ENCODE peak calls at places on chromosomes 4 and X, in eight cellular contexts. R is Kasumi-1; I is activated CD4-positive, alpha-beta T cell treated with anti-CD3 and anti-CD28 coated beads, Interleukin-2, amount 10 ng/mL, durations not matched to agents 7 days and 5 days; F is GDM1; E is AG08395; Y is NCI-H2171; A is PC-3; L is transverse colon. H is an unnamed sample.
A peak's percentile ranks its signal among the peaks of the same experiment; 100 is the strongest.

GRCh38 chrX:131778269-131779218 is 234.7 kb downstream of the OR13H1 start:
- DNase-seq in R (no peak), I (no peak), F (peak; percentile 62), E (peak; percentile 61), Y (no peak), A (peak; percentile 25), L (peak; percentile 79), H (peak; percentile 83)

GRCh38 chrX:16914058-16914457 is 32.4 kb upstream of the REPS2 start:
- DNase-seq in R (peak; percentile 81), I (no peak), F (peak; percentile 24), E (no peak), Y (no peak), A (no peak), L (no peak), H (no peak)

GRCh38 chr4:30757357-30757756 is 37.2 kb downstream of the PCDH7 start:
- DNase-seq in R (peak; percentile 4), I (no peak), F (no peak), E (peak; percentile 21), Y (no peak), A (peak; percentile 91), L (no peak), H (peak; percentile 34)

GRCh38 chr4:90580271-90580825 is 453.2 kb downstream of the CCSER1 start:
- DNase-seq in R (no peak), I (no peak), F (no peak), E (no peak), Y (peak; percentile 1), A (no peak), L (no peak), H (no peak)

GRCh38 chr4:158895797-158896442 is 127.1 kb downstream of the FNIP2 start:
- DNase-seq in R (peak; percentile 3), I (no peak), F (peak; percentile 8), E (no peak), Y (no peak), A (peak; percentile 32), L (peak; percentile 11), H (no peak)

GRCh38 chrX:103211012-103211715 is 3.7 kb upstream of the BEX4 start:
- DNase-seq in R (peak; percentile 29), I (peak; percentile 55), F (peak; percentile 39), E (peak; percentile 43), Y (peak; percentile 5), A (peak; percentile 59), L (peak; percentile 38), H (peak; percentile 72)

GRCh38 chrX:48902135-48902534 is 4.4 kb downstream of the PQBP1 start:
- DNase-seq in R (no peak), I (no peak), F (no peak), E (no peak), Y (no peak), A (no peak), L (no peak), H (peak; percentile 72)

GRCh38 chr4:127875791-127876190 is 4.9 kb upstream of the PLK4 start:
- DNase-seq in R (no peak), I (no peak), F (no peak), E (no peak), Y (no peak), A (no peak), L (no peak), H (no peak)

GRCh38 chrX:65674351-65674893 is 7.0 kb downstream of the MSN start:
- DNase-seq in R (no peak), I (peak; percentile 37), F (no peak), E (no peak), Y (no peak), A (no peak), L (no peak), H (no peak)

GRCh38 chr4:168451744-168452394 is 28.4 kb downstream of the DDX60L start:
- DNase-seq in R (no peak), I (no peak), F (no peak), E (peak; percentile 7), Y (no peak), A (peak; percentile 84), L (no peak), H (no peak)

GRCh38 chrX:72604112-72604511 is 31.5 kb upstream of the HDAC8 start:
- DNase-seq in R (no peak), I (no peak), F (no peak), E (no peak), Y (no peak), A (no peak), L (no peak), H (no peak)

GRCh38 chr4:175246941-175247340 is 328.8 kb downstream of the ADAM29 start:
- DNase-seq in R (no peak), I (no peak), F (no peak), E (no peak), Y (no peak), A (peak; percentile 13), L (no peak), H (no peak)

GRCh38 chr4:11765849-11766453 is 337.3 kb upstream of the HS3ST1 start:
- DNase-seq in R (peak; percentile 51), I (peak; percentile 17), F (no peak), E (no peak), Y (no peak), A (peak; percentile 68), L (peak; percentile 14), H (no peak)

GRCh38 chr4:76802546-76803021 is 95.4 kb downstream of the SOWAHB start:
- DNase-seq in R (no peak), I (no peak), F (no peak), E (no peak), Y (no peak), A (no peak), L (no peak), H (no peak)

GRCh38 chrX:49184294-49185061 is 1.7 kb downstream of the PRICKLE3 start:
- DNase-seq in R (no peak), I (peak; percentile 34), F (no peak), E (peak; percentile 88), Y (peak; percentile 87), A (peak; percentile 96), L (peak; percentile 95), H (peak; percentile 96)

GRCh38 chr4:125266901-125267601 is 47.7 kb upstream of the FAT4 start:
- DNase-seq in R (no peak), I (no peak), F (no peak), E (peak; percentile 57), Y (no peak), A (peak; percentile 60), L (no peak), H (no peak)

GRCh38 chrX:46574941-46575381 is 1.4 kb downstream of the CHST7 start:
- DNase-seq in R (no peak), I (peak; percentile 49), F (peak; percentile 25), E (no peak), Y (peak; percentile 47), A (no peak), L (no peak), H (peak; percentile 34)

GRCh38 chr4:188282620-188283232 is 143.5 kb downstream of the TRIML1 start:
- DNase-seq in R (no peak), I (no peak), F (no peak), E (no peak), Y (no peak), A (no peak), L (no peak), H (no peak)

GRCh38 chr4:52290468-52290867 is 239.4 kb downstream of the SPATA18 start:
- DNase-seq in R (no peak), I (no peak), F (no peak), E (no peak), Y (no peak), A (no peak), L (no peak), H (no peak)

GRCh38 chr4:33715996-33716395 is 2528.3 kb downstream of the ARAP2 start:
- DNase-seq in R (no peak), I (no peak), F (no peak), E (peak; percentile 69), Y (no peak), A (peak; percentile 79), L (no peak), H (no peak)

GRCh38 chrX:71181558-71181909 is 36.9 kb downstream of the NLGN3 start:
- DNase-seq in R (peak; percentile 51), I (peak; percentile 46), F (peak; percentile 47), E (no peak), Y (peak; percentile 23), A (no peak), L (peak; percentile 34), H (no peak)

GRCh38 chrX:2699959-2700358 is 8.9 kb downstream of the CD99 start:
- DNase-seq in R (no peak), I (no peak), F (no peak), E (no peak), Y (no peak), A (no peak), L (no peak), H (no peak)

GRCh38 chr4:2417765-2418651 is at the start of gene ZFYVE28:
- DNase-seq in R (no peak), I (no peak), F (no peak), E (no peak), Y (no peak), A (peak; percentile 8), L (no peak), H (peak; percentile 94)

GRCh38 chr4:98468744-98469143 is 189.7 kb downstream of the TSPAN5 start:
- DNase-seq in R (no peak), I (no peak), F (no peak), E (peak; percentile 55), Y (no peak), A (no peak), L (no peak), H (no peak)